ENCODE peak calls at places on chromosomes 2 and 18, in nine cellular contexts. One of them, this sample, is unnamed.

GRCh38 chr2:190999949-191000665 is 13.9 kb downstream of the STAT1 start:
- DNase-seq in tibial nerve: no peak
- DNase-seq in brain microvascular endothelial cell: no peak
- DNase-seq in PC-3: no peak
- DNase-seq in spleen: no peak
- DNase-seq in ovary: no peak
- DNase-seq in lower lobe of right lung: no peak
- DNase-seq in psoas muscle: no peak
- DNase-seq in GM12878: no peak
- DNase-seq in this sample: no peak

GRCh38 chr2:239106314-239106908 is 258.5 kb downstream of the TWIST2 start:
- DNase-seq in tibial nerve: peak; percentile 35
- DNase-seq in brain microvascular endothelial cell: peak; percentile 60
- DNase-seq in PC-3: peak; percentile 80
- DNase-seq in spleen: no peak
- DNase-seq in ovary: peak; percentile 57
- DNase-seq in lower lobe of right lung: no peak
- DNase-seq in psoas muscle: no peak
- DNase-seq in GM12878: no peak
- DNase-seq in this sample: no peak

GRCh38 chr2:96503637-96504243 is 1.4 kb downstream of the NEURL3 start:
- DNase-seq in tibial nerve: no peak
- DNase-seq in brain microvascular endothelial cell: no peak
- DNase-seq in PC-3: no peak
- DNase-seq in spleen: peak; percentile 71
- DNase-seq in ovary: no peak
- DNase-seq in lower lobe of right lung: no peak
- DNase-seq in psoas muscle: no peak
- DNase-seq in GM12878: no peak
- DNase-seq in this sample: no peak

GRCh38 chr2:241107384-241107783 is 5.3 kb upstream of the MTERF4 start:
- DNase-seq in tibial nerve: no peak
- DNase-seq in brain microvascular endothelial cell: no peak
- DNase-seq in PC-3: no peak
- DNase-seq in spleen: no peak
- DNase-seq in ovary: no peak
- DNase-seq in lower lobe of right lung: no peak
- DNase-seq in psoas muscle: no peak
- DNase-seq in GM12878: no peak
- DNase-seq in this sample: no peak

GRCh38 chr2:74778381-74779371 is 55.3 kb upstream of the HK2 start:
- DNase-seq in tibial nerve: no peak
- DNase-seq in brain microvascular endothelial cell: no peak
- DNase-seq in PC-3: no peak
- DNase-seq in spleen: no peak
- DNase-seq in ovary: peak; percentile 35
- DNase-seq in lower lobe of right lung: no peak
- DNase-seq in psoas muscle: no peak
- DNase-seq in GM12878: no peak
- DNase-seq in this sample: no peak

GRCh38 chr2:219160186-219161017 is at the start of gene NHEJ1:
- DNase-seq in tibial nerve: peak; percentile 99
- DNase-seq in brain microvascular endothelial cell: peak; percentile 94
- DNase-seq in PC-3: peak; percentile 92
- DNase-seq in spleen: peak; percentile 98
- DNase-seq in ovary: peak; percentile 98
- DNase-seq in lower lobe of right lung: peak; percentile 99
- DNase-seq in psoas muscle: peak; percentile 98
- DNase-seq in GM12878: peak; percentile 65
- DNase-seq in this sample: peak; percentile 96

GRCh38 chr2:166411473-166412230 is 35.9 kb upstream of the SCN9A start:
- DNase-seq in tibial nerve: no peak
- DNase-seq in brain microvascular endothelial cell: peak; percentile 62
- DNase-seq in PC-3: no peak
- DNase-seq in spleen: no peak
- DNase-seq in ovary: no peak
- DNase-seq in lower lobe of right lung: no peak
- DNase-seq in psoas muscle: no peak
- DNase-seq in GM12878: no peak
- DNase-seq in this sample: no peak

GRCh38 chr2:137133231-137133630 is 367.9 kb downstream of the THSD7B start:
- DNase-seq in tibial nerve: no peak
- DNase-seq in brain microvascular endothelial cell: no peak
- DNase-seq in PC-3: no peak
- DNase-seq in spleen: no peak
- DNase-seq in ovary: no peak
- DNase-seq in lower lobe of right lung: no peak
- DNase-seq in psoas muscle: no peak
- DNase-seq in GM12878: no peak
- DNase-seq in this sample: no peak

GRCh38 chr18:44816028-44816427 is 135.3 kb downstream of the SETBP1 start:
- DNase-seq in tibial nerve: no peak
- DNase-seq in brain microvascular endothelial cell: no peak
- DNase-seq in PC-3: no peak
- DNase-seq in spleen: no peak
- DNase-seq in ovary: no peak
- DNase-seq in lower lobe of right lung: no peak
- DNase-seq in psoas muscle: no peak
- DNase-seq in GM12878: no peak
- DNase-seq in this sample: no peak

GRCh38 chr2:86039178-86039962 is 66.3 kb downstream of the POLR1A start:
- DNase-seq in tibial nerve: no peak
- DNase-seq in brain microvascular endothelial cell: no peak
- DNase-seq in PC-3: no peak
- DNase-seq in spleen: no peak
- DNase-seq in ovary: peak; percentile 26
- DNase-seq in lower lobe of right lung: no peak
- DNase-seq in psoas muscle: no peak
- DNase-seq in GM12878: no peak
- DNase-seq in this sample: no peak

GRCh38 chr2:159051656-159052055 is 83.2 kb downstream of the TANC1 start:
- DNase-seq in tibial nerve: no peak
- DNase-seq in brain microvascular endothelial cell: no peak
- DNase-seq in PC-3: no peak
- DNase-seq in spleen: no peak
- DNase-seq in ovary: no peak
- DNase-seq in lower lobe of right lung: no peak
- DNase-seq in psoas muscle: no peak
- DNase-seq in GM12878: no peak
- DNase-seq in this sample: no peak

GRCh38 chr2:108585446-108585845 is 51.2 kb downstream of the LIMS1 start:
- DNase-seq in tibial nerve: no peak
- DNase-seq in brain microvascular endothelial cell: no peak
- DNase-seq in PC-3: no peak
- DNase-seq in spleen: no peak
- DNase-seq in ovary: no peak
- DNase-seq in lower lobe of right lung: no peak
- DNase-seq in psoas muscle: no peak
- DNase-seq in GM12878: no peak
- DNase-seq in this sample: no peak

GRCh38 chr18:54981076-54981475 is 21.8 kb upstream of the CCDC68 start:
- DNase-seq in tibial nerve: no peak
- DNase-seq in brain microvascular endothelial cell: no peak
- DNase-seq in PC-3: no peak
- DNase-seq in spleen: no peak
- DNase-seq in ovary: no peak
- DNase-seq in lower lobe of right lung: no peak
- DNase-seq in psoas muscle: no peak
- DNase-seq in GM12878: no peak
- DNase-seq in this sample: no peak

GRCh38 chr2:144567745-144568144 is 47.8 kb upstream of the ZEB2 start:
- DNase-seq in tibial nerve: no peak
- DNase-seq in brain microvascular endothelial cell: no peak
- DNase-seq in PC-3: no peak
- DNase-seq in spleen: no peak
- DNase-seq in ovary: no peak
- DNase-seq in lower lobe of right lung: no peak
- DNase-seq in psoas muscle: no peak
- DNase-seq in GM12878: no peak
- DNase-seq in this sample: no peak

GRCh38 chr2:112711356-112711755 is 9.5 kb upstream of the NT5DC4 start:
- DNase-seq in tibial nerve: no peak
- DNase-seq in brain microvascular endothelial cell: no peak
- DNase-seq in PC-3: no peak
- DNase-seq in spleen: no peak
- DNase-seq in ovary: no peak
- DNase-seq in lower lobe of right lung: no peak
- DNase-seq in psoas muscle: no peak
- DNase-seq in GM12878: no peak
- DNase-seq in this sample: no peak

GRCh38 chr2:95391641-95392310 is 10.7 kb upstream of the FAHD2A start:
- DNase-seq in tibial nerve: no peak
- DNase-seq in brain microvascular endothelial cell: no peak
- DNase-seq in PC-3: no peak
- DNase-seq in spleen: peak; percentile 72
- DNase-seq in ovary: peak; percentile 91
- DNase-seq in lower lobe of right lung: no peak
- DNase-seq in psoas muscle: no peak
- DNase-seq in GM12878: no peak
- DNase-seq in this sample: no peak

DNA sequence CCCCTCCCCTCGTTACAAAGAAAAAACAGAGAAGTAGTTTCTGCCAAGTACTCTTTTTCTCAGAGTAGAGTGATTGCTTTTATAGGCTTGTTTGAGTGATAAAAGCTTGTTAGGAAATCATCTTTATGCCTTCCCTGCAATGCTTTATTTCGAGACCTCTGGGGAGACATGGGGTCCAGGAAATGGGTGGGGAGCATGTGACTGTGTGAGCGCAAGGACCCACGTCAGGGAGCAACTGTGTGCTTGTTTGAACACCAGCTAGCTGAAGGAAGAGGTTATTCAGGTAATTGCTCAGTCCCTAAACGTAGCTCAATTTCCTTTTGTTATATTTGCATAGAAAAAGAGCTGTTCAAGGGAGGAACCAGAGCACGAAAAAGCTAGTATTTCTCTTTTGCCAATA is 187.3 kb downstream of the FAM210A start:
- DNase-seq in tibial nerve: peak; percentile 45
- DNase-seq in brain microvascular endothelial cell: no peak
- DNase-seq in PC-3: no peak
- DNase-seq in spleen: no peak
- DNase-seq in ovary: no peak
- DNase-seq in lower lobe of right lung: no peak
- DNase-seq in psoas muscle: no peak
- DNase-seq in GM12878: no peak
- DNase-seq in this sample: no peak
- H3K4me3 ChIP-seq in tibial nerve: no peak overlapping the region
- H3K4me3 ChIP-seq in brain microvascular endothelial cell: no peak overlapping the region
- H3K4me3 ChIP-seq in PC-3: no peak overlapping the region
- H3K4me3 ChIP-seq in spleen: no peak overlapping the region
- H3K4me3 ChIP-seq in ovary: no peak overlapping the region
- H3K4me3 ChIP-seq in lower lobe of right lung: no peak overlapping the region
- H3K4me3 ChIP-seq in psoas muscle: no peak overlapping the region
- H3K4me3 ChIP-seq in GM12878: no peak overlapping the region
- H3K4me3 ChIP-seq in this sample: no peak overlapping the region

GRCh38 chr18:40529478-40529877 is 1425.6 kb upstream of the PIK3C3 start:
- DNase-seq in tibial nerve: no peak
- DNase-seq in brain microvascular endothelial cell: peak; percentile 30
- DNase-seq in PC-3: peak; percentile 43
- DNase-seq in spleen: no peak
- DNase-seq in ovary: no peak
- DNase-seq in lower lobe of right lung: no peak
- DNase-seq in psoas muscle: no peak
- DNase-seq in GM12878: no peak
- DNase-seq in this sample: no peak
- TF ChIP-seq CTCF in tibial nerve: no peak
- TF ChIP-seq CTCF in brain microvascular endothelial cell: peak; percentile 3
- TF ChIP-seq CTCF in PC-3: peak; percentile 37
- TF ChIP-seq CTCF in spleen: no peak
- TF ChIP-seq CTCF in ovary: no peak
- TF ChIP-seq CTCF in lower lobe of right lung: no peak
- TF ChIP-seq CTCF in psoas muscle: no peak
- TF ChIP-seq CTCF in GM12878: no peak
- TF ChIP-seq CTCF in this sample: no peak

GRCh38 chr2:231219289-231219688 is 20.9 kb downstream of the ARMC9 start:
- DNase-seq in tibial nerve: no peak
- DNase-seq in brain microvascular endothelial cell: no peak
- DNase-seq in PC-3: no peak
- DNase-seq in spleen: no peak
- DNase-seq in ovary: no peak
- DNase-seq in lower lobe of right lung: no peak
- DNase-seq in psoas muscle: no peak
- DNase-seq in GM12878: no peak
- DNase-seq in this sample: no peak

GRCh38 chr2:231223458-231223970 is 25.1 kb downstream of the ARMC9 start:
- DNase-seq in tibial nerve: no peak
- DNase-seq in brain microvascular endothelial cell: no peak
- DNase-seq in PC-3: no peak
- DNase-seq in spleen: no peak
- DNase-seq in ovary: no peak
- DNase-seq in lower lobe of right lung: no peak
- DNase-seq in psoas muscle: no peak
- DNase-seq in GM12878: no peak
- DNase-seq in this sample: no peak

GRCh38 chr2:231223001-231223375 is 24.6 kb downstream of the ARMC9 start:
- DNase-seq in tibial nerve: no peak
- DNase-seq in brain microvascular endothelial cell: no peak
- DNase-seq in PC-3: no peak
- DNase-seq in spleen: no peak
- DNase-seq in ovary: no peak
- DNase-seq in lower lobe of right lung: no peak
- DNase-seq in psoas muscle: no peak
- DNase-seq in GM12878: no peak
- DNase-seq in this sample: no peak

GRCh38 chr2:231222318-231223000 is 24.0 kb downstream of the ARMC9 start:
- DNase-seq in tibial nerve: no peak
- DNase-seq in brain microvascular endothelial cell: peak; percentile 68
- DNase-seq in PC-3: no peak
- DNase-seq in spleen: no peak
- DNase-seq in ovary: no peak
- DNase-seq in lower lobe of right lung: no peak
- DNase-seq in psoas muscle: no peak
- DNase-seq in GM12878: peak; percentile 72
- DNase-seq in this sample: peak; percentile 45

DNA sequence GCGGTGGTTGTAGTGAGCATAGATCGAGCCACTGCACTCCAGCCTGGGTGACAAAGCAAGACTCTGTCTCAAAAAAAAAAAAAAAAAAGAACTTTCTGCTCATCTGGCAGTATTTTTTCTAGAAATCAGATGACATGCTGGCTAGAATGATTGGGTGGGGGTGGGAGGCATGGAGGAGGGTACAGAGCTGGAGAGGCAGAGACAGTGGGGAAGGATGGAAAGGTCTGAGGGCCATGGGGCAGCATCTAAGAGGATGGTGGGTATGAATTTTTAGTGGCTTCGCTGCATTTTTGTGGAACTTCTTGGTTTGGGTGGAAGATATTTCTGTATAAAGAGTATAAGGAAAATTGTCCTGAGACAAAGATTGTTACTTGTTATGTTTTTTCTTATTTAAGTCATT is 23.3 kb downstream of the ARMC9 start:
- DNase-seq in tibial nerve: no peak
- DNase-seq in brain microvascular endothelial cell: no peak
- DNase-seq in PC-3: no peak
- DNase-seq in spleen: no peak
- DNase-seq in ovary: no peak
- DNase-seq in lower lobe of right lung: no peak
- DNase-seq in psoas muscle: no peak
- DNase-seq in GM12878: no peak
- DNase-seq in this sample: no peak
- H3K36me3 ChIP-seq in tibial nerve: peaks cover 31% of the 10 kb centered on the region
- H3K36me3 ChIP-seq in brain microvascular endothelial cell: peaks cover 50% of the 10 kb centered on the region
- H3K36me3 ChIP-seq in PC-3: peaks cover 4% of the 10 kb centered on the region
- H3K36me3 ChIP-seq in spleen: no peaks in the 10 kb centered on the region
- H3K36me3 ChIP-seq in ovary: no peaks in the 10 kb centered on the region
- H3K36me3 ChIP-seq in lower lobe of right lung: peaks cover 11% of the 10 kb centered on the region
- H3K36me3 ChIP-seq in psoas muscle: no peaks in the 10 kb centered on the region
- H3K36me3 ChIP-seq in GM12878: no peaks in the 10 kb centered on the region
- H3K36me3 ChIP-seq in this sample: no peaks in the 10 kb centered on the region

GRCh38 chr2:40281021-40281940 is 170.6 kb downstream of the SLC8A1 start:
- DNase-seq in tibial nerve: no peak
- DNase-seq in brain microvascular endothelial cell: peak; percentile 76
- DNase-seq in PC-3: peak; percentile 47
- DNase-seq in spleen: no peak
- DNase-seq in ovary: no peak
- DNase-seq in lower lobe of right lung: no peak
- DNase-seq in psoas muscle: no peak
- DNase-seq in GM12878: peak; percentile 19
- DNase-seq in this sample: peak; percentile 34
- H3K4me3 ChIP-seq in tibial nerve: no peak overlapping the region
- H3K4me3 ChIP-seq in brain microvascular endothelial cell: no peak overlapping the region
- H3K4me3 ChIP-seq in PC-3: no peak overlapping the region
- H3K4me3 ChIP-seq in spleen: no peak overlapping the region
- H3K4me3 ChIP-seq in ovary: no peak overlapping the region
- H3K4me3 ChIP-seq in lower lobe of right lung: no peak overlapping the region
- H3K4me3 ChIP-seq in psoas muscle: no peak overlapping the region
- H3K4me3 ChIP-seq in GM12878: no peak overlapping the region
- H3K4me3 ChIP-seq in this sample: no peak overlapping the region

This sample was measured in GM06990.